ENCODE peak calls at places on chromosomes 7 and 10, in ten cellular contexts. V is T1000; K is Calu3; I is left kidney; L is testis; R is ELF-1; M is adrenal gland; P is HTR-8/SVneo; E is activated CD8-positive, alpha-beta memory T cell treated with anti-CD3 and anti-CD28 coated beads for 1 hour; B is T-cell. G is an unnamed sample.

GRCh38 chr7:26022578-26022977 is 129.4 kb upstream of the NFE2L3 start:
- DNase-seq in L (no peak), M (no peak), K (no peak), P (no peak), V (no peak), I (no peak), R (peak; percentile 34), B (no peak), E (no peak), G (no peak)

GRCh38 chr10:46251857-46252847 is 34.6 kb upstream of the ANTXRL start:
- DNase-seq in V (no peak), K (no peak), P (no peak), B (no peak), E (no peak), L (peak; percentile 12), R (no peak), I (no peak), M (no peak), G (no peak)

GRCh38 chr7:33965116-33965827 is 59.9 kb downstream of the BMPER start:
- DNase-seq in E (no peak), R (no peak), P (no peak), V (no peak), M (no peak), K (no peak), L (no peak), I (no peak), B (no peak), G (no peak)

GRCh38 chr7:17234398-17235021 is 63.9 kb upstream of the AHR start:
- DNase-seq in B (peak; percentile 42), E (peak; percentile 27), K (peak; percentile 76), V (peak; percentile 55), I (peak; percentile 4), M (peak; percentile 43), P (peak; percentile 67), R (no peak), L (peak; percentile 17), G (peak; percentile 65)

GRCh38 chr10:96998329-96998888 is 166.3 kb downstream of the LCOR start:
- DNase-seq in K (peak; percentile 30), M (no peak), I (no peak), R (no peak), P (peak; percentile 36), L (no peak), B (no peak), E (no peak), V (no peak), G (no peak)

GRCh38 chr10:125710267-125710563 is 9.3 kb upstream of the EDRF1 start:
- DNase-seq in V (no peak), M (no peak), R (no peak), K (no peak), I (no peak), E (no peak), P (no peak), B (no peak), L (no peak), G (no peak)

GRCh38 chr10:34127676-34128075 is 687.4 kb downstream of the PARD3 start:
- DNase-seq in M (no peak), B (no peak), P (no peak), V (no peak), I (no peak), R (no peak), K (no peak), E (no peak), L (no peak), G (no peak)

GRCh38 chr10:110153396-110153795 is 54.0 kb upstream of the MXI1 start:
- DNase-seq in L (no peak), R (no peak), V (no peak), K (no peak), E (no peak), I (no peak), B (no peak), M (no peak), P (no peak), G (no peak)

GRCh38 chr10:35208949-35209613 is 82.4 kb downstream of the CREM start:
- DNase-seq in V (no peak), L (no peak), K (no peak), B (no peak), I (peak; percentile 64), E (no peak), R (no peak), M (no peak), P (no peak), G (no peak)

GRCh38 chr7:130349911-130350782 is 5.5 kb downstream of the CPA5 start:
- DNase-seq in R (peak; percentile 96), E (no peak), L (no peak), I (peak; percentile 71), P (no peak), V (no peak), B (no peak), M (no peak), K (no peak), G (no peak)

GRCh38 chr10:91992026-91992425 is 68.5 kb downstream of the BTAF1 start:
- DNase-seq in R (no peak), M (no peak), P (no peak), E (no peak), K (no peak), V (no peak), B (no peak), I (no peak), L (no peak), G (no peak)

GRCh38 chr10:120517196-120517595 is 60.2 kb downstream of the PLPP4 start:
- DNase-seq in B (no peak), P (no peak), K (no peak), I (no peak), L (no peak), V (no peak), E (no peak), R (no peak), M (no peak), G (no peak)

G was measured in A549.